ENCODE peak calls at places on chromosomes 3 and 15, in seven cellular contexts. One of them, this sample, is unnamed.

GRCh38 chr15:78873796-78874761 is 1.4 kb downstream of the MORF4L1 start:
- DNase-seq in aorta: peak
- DNase-seq in heart left ventricle: no peak
- DNase-seq in activated T-cell treated with anti-CD3 and anti-CD28 coated beads for 1 hour: peak
- DNase-seq in HT-29: no peak
- DNase-seq in fibroblast of lung: peak
- DNase-seq in effector memory CD4-positive, alpha-beta T cell: peak
- DNase-seq in this sample: peak

GRCh38 chr3:49554639-49555265 is 475 bp downstream of the BSN start:
- DNase-seq in aorta: peak
- DNase-seq in heart left ventricle: peak
- DNase-seq in activated T-cell treated with anti-CD3 and anti-CD28 coated beads for 1 hour: peak
- DNase-seq in HT-29: no peak
- DNase-seq in fibroblast of lung: no peak
- DNase-seq in effector memory CD4-positive, alpha-beta T cell: peak
- DNase-seq in this sample: peak

GRCh38 chr3:46102059-46102779 is 74.9 kb upstream of the XCR1 start:
- DNase-seq in aorta: no peak
- DNase-seq in heart left ventricle: no peak
- DNase-seq in activated T-cell treated with anti-CD3 and anti-CD28 coated beads for 1 hour: no peak
- DNase-seq in HT-29: no peak
- DNase-seq in fibroblast of lung: no peak
- DNase-seq in effector memory CD4-positive, alpha-beta T cell: no peak
- DNase-seq in this sample: no peak

GRCh38 chr3:42736531-42736930 is 33.9 kb upstream of the HHATL start:
- DNase-seq in aorta: no peak
- DNase-seq in heart left ventricle: no peak
- DNase-seq in activated T-cell treated with anti-CD3 and anti-CD28 coated beads for 1 hour: no peak
- DNase-seq in HT-29: no peak
- DNase-seq in fibroblast of lung: no peak
- DNase-seq in effector memory CD4-positive, alpha-beta T cell: no peak
- DNase-seq in this sample: no peak

GRCh38 chr15:67701669-67702068 is 123.6 kb upstream of the SKOR1 start:
- DNase-seq in aorta: no peak
- DNase-seq in heart left ventricle: no peak
- DNase-seq in activated T-cell treated with anti-CD3 and anti-CD28 coated beads for 1 hour: no peak
- DNase-seq in HT-29: no peak
- DNase-seq in fibroblast of lung: peak
- DNase-seq in effector memory CD4-positive, alpha-beta T cell: no peak
- DNase-seq in this sample: no peak

GRCh38 chr15:39077998-39078397 is 502.9 kb upstream of the THBS1 start:
- DNase-seq in aorta: no peak
- DNase-seq in heart left ventricle: no peak
- DNase-seq in activated T-cell treated with anti-CD3 and anti-CD28 coated beads for 1 hour: no peak
- DNase-seq in HT-29: no peak
- DNase-seq in fibroblast of lung: no peak
- DNase-seq in effector memory CD4-positive, alpha-beta T cell: no peak
- DNase-seq in this sample: no peak

GRCh38 chr3:8891774-8892173 is 71.5 kb downstream of the RAD18 start:
- DNase-seq in aorta: no peak
- DNase-seq in heart left ventricle: no peak
- DNase-seq in activated T-cell treated with anti-CD3 and anti-CD28 coated beads for 1 hour: no peak
- DNase-seq in HT-29: no peak
- DNase-seq in fibroblast of lung: peak
- DNase-seq in effector memory CD4-positive, alpha-beta T cell: no peak
- DNase-seq in this sample: no peak

GRCh38 chr3:132396255-132396654 is 21.0 kb upstream of the DNAJC13 start:
- DNase-seq in aorta: no peak
- DNase-seq in heart left ventricle: no peak
- DNase-seq in activated T-cell treated with anti-CD3 and anti-CD28 coated beads for 1 hour: no peak
- DNase-seq in HT-29: no peak
- DNase-seq in fibroblast of lung: no peak
- DNase-seq in effector memory CD4-positive, alpha-beta T cell: no peak
- DNase-seq in this sample: no peak

GRCh38 chr3:158791259-158791920 is 10.5 kb upstream of the MFSD1 start:
- DNase-seq in aorta: no peak
- DNase-seq in heart left ventricle: no peak
- DNase-seq in activated T-cell treated with anti-CD3 and anti-CD28 coated beads for 1 hour: no peak
- DNase-seq in HT-29: peak
- DNase-seq in fibroblast of lung: peak
- DNase-seq in effector memory CD4-positive, alpha-beta T cell: peak
- DNase-seq in this sample: peak

GRCh38 chr3:99396651-99397050 is 241.7 kb upstream of the COL8A1 start:
- DNase-seq in aorta: no peak
- DNase-seq in heart left ventricle: no peak
- DNase-seq in activated T-cell treated with anti-CD3 and anti-CD28 coated beads for 1 hour: no peak
- DNase-seq in HT-29: no peak
- DNase-seq in fibroblast of lung: peak
- DNase-seq in effector memory CD4-positive, alpha-beta T cell: no peak
- DNase-seq in this sample: no peak

GRCh38 chr3:177378168-177378567 is 180.9 kb upstream of the TBL1XR1 start:
- DNase-seq in aorta: no peak
- DNase-seq in heart left ventricle: no peak
- DNase-seq in activated T-cell treated with anti-CD3 and anti-CD28 coated beads for 1 hour: no peak
- DNase-seq in HT-29: no peak
- DNase-seq in fibroblast of lung: no peak
- DNase-seq in effector memory CD4-positive, alpha-beta T cell: no peak
- DNase-seq in this sample: no peak

GRCh38 chr3:59189561-59190338 is 139.9 kb upstream of the CFAP20DC start:
- DNase-seq in aorta: no peak
- DNase-seq in heart left ventricle: no peak
- DNase-seq in activated T-cell treated with anti-CD3 and anti-CD28 coated beads for 1 hour: no peak
- DNase-seq in HT-29: peak
- DNase-seq in fibroblast of lung: no peak
- DNase-seq in effector memory CD4-positive, alpha-beta T cell: no peak
- DNase-seq in this sample: no peak

GRCh38 chr3:120140098-120140742 is 46.0 kb upstream of the GSK3B start:
- DNase-seq in aorta: no peak
- DNase-seq in heart left ventricle: no peak
- DNase-seq in activated T-cell treated with anti-CD3 and anti-CD28 coated beads for 1 hour: no peak
- DNase-seq in HT-29: no peak
- DNase-seq in fibroblast of lung: no peak
- DNase-seq in effector memory CD4-positive, alpha-beta T cell: no peak
- DNase-seq in this sample: no peak

GRCh38 chr3:188338081-188338480 is 184.1 kb downstream of the LPP start:
- DNase-seq in aorta: no peak
- DNase-seq in heart left ventricle: no peak
- DNase-seq in activated T-cell treated with anti-CD3 and anti-CD28 coated beads for 1 hour: no peak
- DNase-seq in HT-29: no peak
- DNase-seq in fibroblast of lung: peak
- DNase-seq in effector memory CD4-positive, alpha-beta T cell: no peak
- DNase-seq in this sample: no peak

GRCh38 chr3:191259486-191259885 is 60.4 kb downstream of the OSTN start:
- DNase-seq in aorta: no peak
- DNase-seq in heart left ventricle: no peak
- DNase-seq in activated T-cell treated with anti-CD3 and anti-CD28 coated beads for 1 hour: no peak
- DNase-seq in HT-29: no peak
- DNase-seq in fibroblast of lung: no peak
- DNase-seq in effector memory CD4-positive, alpha-beta T cell: no peak
- DNase-seq in this sample: no peak

GRCh38 chr15:99981223-99981647 is 248.0 kb upstream of the LYSMD4 start:
- DNase-seq in aorta: no peak
- DNase-seq in heart left ventricle: no peak
- DNase-seq in activated T-cell treated with anti-CD3 and anti-CD28 coated beads for 1 hour: no peak
- DNase-seq in HT-29: no peak
- DNase-seq in fibroblast of lung: peak
- DNase-seq in effector memory CD4-positive, alpha-beta T cell: no peak
- DNase-seq in this sample: no peak

GRCh38 chr15:95626501-95627361 is 703.8 kb upstream of the NR2F2 start:
- DNase-seq in aorta: no peak
- DNase-seq in heart left ventricle: no peak
- DNase-seq in activated T-cell treated with anti-CD3 and anti-CD28 coated beads for 1 hour: no peak
- DNase-seq in HT-29: no peak
- DNase-seq in fibroblast of lung: no peak
- DNase-seq in effector memory CD4-positive, alpha-beta T cell: no peak
- DNase-seq in this sample: no peak

GRCh38 chr15:69807752-69808151 is 290.0 kb downstream of the TLE3 start:
- DNase-seq in aorta: peak
- DNase-seq in heart left ventricle: no peak
- DNase-seq in activated T-cell treated with anti-CD3 and anti-CD28 coated beads for 1 hour: no peak
- DNase-seq in HT-29: peak
- DNase-seq in fibroblast of lung: peak
- DNase-seq in effector memory CD4-positive, alpha-beta T cell: no peak
- DNase-seq in this sample: no peak

GRCh38 chr3:48847053-48847585 is 555 bp downstream of the PRKAR2A start:
- DNase-seq in aorta: peak
- DNase-seq in heart left ventricle: peak
- DNase-seq in activated T-cell treated with anti-CD3 and anti-CD28 coated beads for 1 hour: peak
- DNase-seq in HT-29: peak
- DNase-seq in fibroblast of lung: peak
- DNase-seq in effector memory CD4-positive, alpha-beta T cell: peak
- DNase-seq in this sample: peak

GRCh38 chr3:40120816-40121215 is 188.7 kb upstream of the EIF1B start:
- DNase-seq in aorta: no peak
- DNase-seq in heart left ventricle: no peak
- DNase-seq in activated T-cell treated with anti-CD3 and anti-CD28 coated beads for 1 hour: no peak
- DNase-seq in HT-29: peak
- DNase-seq in fibroblast of lung: peak
- DNase-seq in effector memory CD4-positive, alpha-beta T cell: no peak
- DNase-seq in this sample: no peak

GRCh38 chr3:135922903-135923250 is 42.7 kb upstream of the PPP2R3A start:
- DNase-seq in aorta: no peak
- DNase-seq in heart left ventricle: no peak
- DNase-seq in activated T-cell treated with anti-CD3 and anti-CD28 coated beads for 1 hour: no peak
- DNase-seq in HT-29: no peak
- DNase-seq in fibroblast of lung: no peak
- DNase-seq in effector memory CD4-positive, alpha-beta T cell: no peak
- DNase-seq in this sample: no peak

GRCh38 chr15:77347197-77347596 is 72.7 kb downstream of the PEAK1 start:
- DNase-seq in aorta: no peak
- DNase-seq in heart left ventricle: no peak
- DNase-seq in activated T-cell treated with anti-CD3 and anti-CD28 coated beads for 1 hour: no peak
- DNase-seq in HT-29: peak
- DNase-seq in fibroblast of lung: peak
- DNase-seq in effector memory CD4-positive, alpha-beta T cell: no peak
- DNase-seq in this sample: no peak

GRCh38 chr3:60298141-60298540 is 953.1 kb downstream of the FHIT start:
- DNase-seq in aorta: no peak
- DNase-seq in heart left ventricle: no peak
- DNase-seq in activated T-cell treated with anti-CD3 and anti-CD28 coated beads for 1 hour: no peak
- DNase-seq in HT-29: no peak
- DNase-seq in fibroblast of lung: no peak
- DNase-seq in effector memory CD4-positive, alpha-beta T cell: no peak
- DNase-seq in this sample: no peak

This sample was measured in HAP-1.